ENCODE peak calls at places on chromosomes 16 and 17, in ten cellular contexts. Y is WTC11; A is stimulated activated CD4-positive, alpha-beta T cell treated with anti-CD3 and anti-CD28 coated beads, TNF-alpha, amount 100 ng/mL, for 4 hours; P is activated CD4-positive, CD25-positive, alpha-beta regulatory T cell; L is iris pigment epithelial cell; Z is Caco-2; F is GM23338; R is activated CD8-positive, alpha-beta memory T cell treated with anti-CD3 and anti-CD28 coated beads for 4 hours; V is omental fat pad; X is EL. M is an unnamed sample.

GRCh38 chr17:58156839-58157803 is 8.9 kb downstream of the OR4D1 start:
- DNase-seq in Y (peak), A (peak), P (peak), L (peak), Z (no peak), F (peak), R (peak), V (no peak), X (peak), M (no peak)

GRCh38 chr17:9598661-9599060 is 22.2 kb downstream of the CFAP52 start:
- DNase-seq in Y (no peak), A (no peak), P (no peak), L (no peak), Z (no peak), F (no peak), R (no peak), V (no peak), X (no peak), M (no peak)

GRCh38 chr17:73050797-73051196 is 41.7 kb downstream of the SLC39A11 start:
- DNase-seq in Y (no peak), A (no peak), P (no peak), L (no peak), Z (no peak), F (no peak), R (no peak), V (no peak), X (no peak), M (no peak)

GRCh38 chr17:61809816-61810392 is 53.4 kb downstream of the BRIP1 start:
- DNase-seq in Y (no peak), A (no peak), P (no peak), L (peak), Z (no peak), F (no peak), R (no peak), V (no peak), X (peak), M (no peak)

GRCh38 chr16:4115209-4115940 is 867 bp downstream of the ADCY9 start:
- DNase-seq in Y (peak), A (peak), P (no peak), L (peak), Z (peak), F (peak), R (no peak), V (no peak), X (peak), M (peak)

GRCh38 chr17:65542595-65542994 is 18.9 kb downstream of the AXIN2 start:
- DNase-seq in Y (no peak), A (no peak), P (no peak), L (no peak), Z (no peak), F (no peak), R (no peak), V (no peak), X (no peak), M (no peak)

GRCh38 chr17:37743875-37744632 is 805 bp downstream of the HNF1B start:
- DNase-seq in Y (peak), A (no peak), P (no peak), L (no peak), Z (peak), F (peak), R (no peak), V (no peak), X (no peak), M (no peak)

GRCh38 chr17:17833664-17834357 is 3.0 kb downstream of the SREBF1 start:
- DNase-seq in Y (no peak), A (no peak), P (no peak), L (no peak), Z (no peak), F (no peak), R (no peak), V (no peak), X (no peak), M (no peak)

GRCh38 chr17:77233635-77234334 is 93.0 kb downstream of the SEC14L1 start:
- DNase-seq in Y (no peak), A (no peak), P (no peak), L (peak), Z (no peak), F (no peak), R (no peak), V (peak), X (peak), M (no peak)

GRCh38 chr17:17785407-17785806 is 51.4 kb downstream of the SREBF1 start:
- DNase-seq in Y (no peak), A (no peak), P (no peak), L (no peak), Z (no peak), F (no peak), R (no peak), V (no peak), X (no peak), M (no peak)

GRCh38 chr17:34638526-34639260 is 59.3 kb downstream of the TMEM132E start:
- DNase-seq in Y (no peak), A (no peak), P (no peak), L (no peak), Z (no peak), F (no peak), R (no peak), V (no peak), X (no peak), M (no peak)

GRCh38 chr17:54969658-54970572 is 1.4 kb downstream of the STXBP4 start:
- DNase-seq in Y (no peak), A (no peak), P (no peak), L (no peak), Z (no peak), F (no peak), R (no peak), V (no peak), X (no peak), M (no peak)

GRCh38 chr17:11467639-11468038 is 130.6 kb upstream of the DNAH9 start:
- DNase-seq in Y (no peak), A (no peak), P (no peak), L (no peak), Z (no peak), F (no peak), R (no peak), V (no peak), X (no peak), M (no peak)

GRCh38 chr16:30834130-30834740 is 47.2 kb upstream of the ZNF629 start:
- DNase-seq in Y (no peak), A (no peak), P (no peak), L (no peak), Z (no peak), F (no peak), R (no peak), V (no peak), X (no peak), M (no peak)

GRCh38 chr16:62751218-62751617 is 715.0 kb upstream of the CDH8 start:
- DNase-seq in Y (no peak), A (no peak), P (no peak), L (no peak), Z (no peak), F (no peak), R (no peak), V (no peak), X (no peak), M (no peak)

GRCh38 chr16:79618712-79619050 is 18.1 kb upstream of the MAF start:
- DNase-seq in Y (no peak), A (no peak), P (no peak), L (no peak), Z (no peak), F (no peak), R (no peak), V (no peak), X (no peak), M (no peak)

GRCh38 chr16:84769416-84769815 is 50.4 kb upstream of the CRISPLD2 start:
- DNase-seq in Y (no peak), A (no peak), P (no peak), L (no peak), Z (no peak), F (no peak), R (no peak), V (no peak), X (no peak), M (no peak)

GRCh38 chr17:58302919-58303551 is 22.3 kb upstream of the MPO start:
- DNase-seq in Y (no peak), A (no peak), P (no peak), L (no peak), Z (no peak), F (no peak), R (no peak), V (no peak), X (no peak), M (no peak)

GRCh38 chr16:67517661-67518423 is 10.8 kb upstream of the RIPOR1 start:
- DNase-seq in Y (no peak), A (no peak), P (no peak), L (no peak), Z (peak), F (no peak), R (no peak), V (no peak), X (no peak), M (no peak)

GRCh38 chr17:35819456-35819855 is 10.2 kb downstream of the TAF15 start:
- DNase-seq in Y (no peak), A (no peak), P (no peak), L (no peak), Z (no peak), F (no peak), R (no peak), V (no peak), X (no peak), M (no peak)

GRCh38 chr16:89811321-89811720 is 5.1 kb downstream of the FANCA start:
- DNase-seq in Y (no peak), A (no peak), P (no peak), L (no peak), Z (no peak), F (no peak), R (no peak), V (no peak), X (no peak), M (no peak)

GRCh38 chr16:19380316-19380715 is 37.4 kb upstream of the TMC5 start:
- DNase-seq in Y (no peak), A (no peak), P (no peak), L (no peak), Z (no peak), F (no peak), R (no peak), V (no peak), X (no peak), M (no peak)

GRCh38 chr17:49407981-49408501 is 6.6 kb downstream of the PHB1 start:
- DNase-seq in Y (peak), A (peak), P (peak), L (peak), Z (peak), F (peak), R (peak), V (peak), X (peak), M (peak)

GRCh38 chr17:68456529-68457167 is 648 bp downstream of the WIPI1 start:
- DNase-seq in Y (peak), A (no peak), P (no peak), L (peak), Z (peak), F (peak), R (no peak), V (peak), X (peak), M (no peak)

GRCh38 chr16:73052441-73053030 is 4.6 kb upstream of the ZFHX3 start:
- DNase-seq in Y (no peak), A (no peak), P (no peak), L (no peak), Z (no peak), F (peak), R (no peak), V (no peak), X (no peak), M (no peak)

GRCh38 chr17:48613862-48614694 is 1.0 kb downstream of the HOXB8 start:
- DNase-seq in Y (no peak), A (no peak), P (no peak), L (no peak), Z (no peak), F (peak), R (no peak), V (no peak), X (no peak), M (no peak)

M was measured in type B pancreatic cell.